ENCODE peak calls at places on chromosomes 5 and 9, in eight cellular contexts. G is activated CD8-positive, alpha-beta memory T cell treated with anti-CD3 and anti-CD28 coated beads, Interleukin-2, amount 10 ng/mL, durations not matched to agents 7 days and 5 days; D is cardiac fibroblast; Q is Caki2; S is astrocyte of the spinal cord; J is AG09309; I is A673; Y is lung microvascular endothelial cell. N is an unnamed sample.

GRCh38 chr9:114905160-114905940 is 25.0 kb downstream of the TNFSF8 start:
- DNase-seq in G (no peak), D (no peak), Q (no peak), S (no peak), J (no peak), I (peak), Y (no peak), N (no peak)

GRCh38 chr9:129483467-129484324 is 137.2 kb downstream of the C9orf50 start:
- DNase-seq in G (no peak), D (peak), Q (peak), S (peak), J (peak), I (peak), Y (peak), N (no peak)

GRCh38 chr9:4324513-4324912 is 24.6 kb upstream of the GLIS3 start:
- DNase-seq in G (no peak), D (peak), Q (no peak), S (peak), J (peak), I (peak), Y (peak), N (no peak)

GRCh38 chr5:35205606-35206005 is 24.7 kb downstream of the PRLR start:
- DNase-seq in G (no peak), D (no peak), Q (no peak), S (no peak), J (no peak), I (no peak), Y (no peak), N (no peak)

GRCh38 chr5:159469496-159470370 is 139.4 kb upstream of the IL12B start:
- DNase-seq in G (peak), D (no peak), Q (no peak), S (no peak), J (no peak), I (peak), Y (no peak), N (no peak)

GRCh38 chr5:178454821-178455479 is 135.2 kb downstream of the COL23A1 start:
- DNase-seq in G (peak), D (no peak), Q (no peak), S (no peak), J (no peak), I (no peak), Y (no peak), N (no peak)

GRCh38 chr9:89465726-89466308 is 32.1 kb downstream of the SEMA4D start:
- DNase-seq in G (no peak), D (no peak), Q (no peak), S (no peak), J (no peak), I (no peak), Y (no peak), N (no peak)

GRCh38 chr5:169549453-169549852 is 34.1 kb upstream of the SPDL1 start:
- DNase-seq in G (no peak), D (no peak), Q (no peak), S (no peak), J (no peak), I (no peak), Y (no peak), N (no peak)

GRCh38 chr5:14417232-14417730 is 164.3 kb upstream of the OTULINL start:
- DNase-seq in G (no peak), D (peak), Q (no peak), S (peak), J (no peak), I (peak), Y (peak), N (no peak)

GRCh38 chr9:76658510-76659231 is 105.6 kb upstream of the PCA3 start:
- DNase-seq in G (no peak), D (peak), Q (peak), S (peak), J (peak), I (peak), Y (peak), N (peak)

GRCh38 chr5:127967983-127968592 is 115.5 kb upstream of the SLC12A2 start:
- DNase-seq in G (no peak), D (no peak), Q (no peak), S (no peak), J (no peak), I (no peak), Y (no peak), N (no peak)

GRCh38 chr9:29691758-29692407 is 2118.6 kb upstream of the C9orf72 start:
- DNase-seq in G (no peak), D (peak), Q (no peak), S (peak), J (no peak), I (peak), Y (no peak), N (no peak)

GRCh38 chr9:73137286-73137899 is 14.3 kb upstream of the ANXA1 start:
- DNase-seq in G (no peak), D (no peak), Q (peak), S (peak), J (no peak), I (peak), Y (no peak), N (no peak)

GRCh38 chr9:91714874-91715615 is 235.0 kb downstream of the ROR2 start:
- DNase-seq in G (no peak), D (no peak), Q (no peak), S (no peak), J (no peak), I (no peak), Y (no peak), N (no peak)

GRCh38 chr5:113214026-113214425 is 220.8 kb downstream of the TSSK1B start:
- DNase-seq in G (no peak), D (no peak), Q (no peak), S (peak), J (no peak), I (no peak), Y (no peak), N (no peak)

N was measured in AG04450.